ENCODE peak calls at places on chromosomes 6 and 20, in four cellular contexts. P is NCI-H1092 treated with DMSO at 0.1 percent for 48 hours, T is IMR-90, M is KG1. H is an unnamed sample.
A peak's percentile ranks its signal among the peaks of the same experiment; 100 is the strongest.

GRCh38 chr6:144993870-144994269 is 708.7 kb downstream of the UTRN start:
- DNase-seq in P (no peak), T (peak; percentile 79), M (no peak), H (no peak)

GRCh38 chr6:52491203-52492069 is 71.3 kb downstream of the EFHC1 start:
- DNase-seq in P (no peak), T (peak; percentile 57), M (no peak), H (no peak)

GRCh38 chr20:35941620-35942019 is 12.7 kb downstream of the SCAND1 start:
- DNase-seq in P (no peak), T (no peak), M (no peak), H (no peak)

GRCh38 chr6:53139841-53140413 is 8.7 kb downstream of the GCM1 start:
- DNase-seq in P (no peak), T (no peak), M (no peak), H (no peak)

GRCh38 chr6:129184808-129185366 is 301.9 kb downstream of the LAMA2 start:
- DNase-seq in P (no peak), T (peak; percentile 50), M (no peak), H (no peak)

GRCh38 chr6:107666084-107666981 is 157.8 kb downstream of the SCML4 start:
- DNase-seq in P (peak; percentile 80), T (peak; percentile 87), M (no peak), H (no peak)

GRCh38 chr6:84166395-84166794 is 61.0 kb downstream of the CEP162 start:
- DNase-seq in P (peak; percentile 84), T (no peak), M (no peak), H (no peak)

GRCh38 chr6:113829702-113830058 is 27.5 kb upstream of the MARCKS start:
- DNase-seq in P (no peak), T (peak; percentile 51), M (no peak), H (no peak)

GRCh38 chr6:14984454-14984853 is 261.4 kb upstream of the JARID2 start:
- DNase-seq in P (no peak), T (peak; percentile 31), M (no peak), H (no peak)

GRCh38 chr20:40508821-40509220 is 180.2 kb downstream of the MAFB start:
- DNase-seq in P (no peak), T (no peak), M (no peak), H (no peak)

GRCh38 chr6:56220078-56220477 is 27.3 kb downstream of the COL21A1 start:
- DNase-seq in P (no peak), T (no peak), M (no peak), H (no peak)

GRCh38 chr6:6407061-6407723 is 86.7 kb upstream of the F13A1 start:
- DNase-seq in P (no peak), T (no peak), M (no peak), H (no peak)

GRCh38 chr6:129338683-129339082 is 371.3 kb downstream of the ARHGAP18 start:
- DNase-seq in P (no peak), T (no peak), M (no peak), H (no peak)

GRCh38 chr6:40848038-40848437 is 191.0 kb downstream of the UNC5CL start:
- DNase-seq in P (no peak), T (peak; percentile 16), M (no peak), H (no peak)

GRCh38 chr6:37049990-37050853 is 44.8 kb downstream of the FGD2 start:
- DNase-seq in P (no peak), T (no peak), M (peak; percentile 94), H (peak; percentile 83)

GRCh38 chr20:54048489-54048888 is 21.9 kb downstream of the BCAS1 start:
- DNase-seq in P (no peak), T (no peak), M (no peak), H (no peak)

GRCh38 chr20:45337367-45338120 is 10.7 kb downstream of the SDC4 start:
- DNase-seq in P (no peak), T (peak; percentile 94), M (no peak), H (peak; percentile 63)